ENCODE peak calls at places on chromosomes 5 and 9, in six cellular contexts. One of them, this sample, is unnamed.

GRCh38 chr5:108528655-108529054 is 146.8 kb upstream of the FBXL17 start:
- DNase-seq in neuronal stem cell: no peak
- DNase-seq in trophoblast cell: no peak
- DNase-seq in mesendoderm: no peak
- DNase-seq in IMR-90: no peak
- DNase-seq in H1: no peak
- DNase-seq in this sample: no peak

GRCh38 chr9:69476797-69477196 is 151.8 kb downstream of the ENTREP1 start:
- DNase-seq in trophoblast cell: no peak
- DNase-seq in mesendoderm: peak; percentile 22
- DNase-seq in IMR-90: no peak
- DNase-seq in H1: peak; percentile 71
- DNase-seq in neuronal stem cell: no peak
- DNase-seq in this sample: no peak

GRCh38 chr9:23683021-23683431 is 143.0 kb downstream of the ELAVL2 start:
- DNase-seq in neuronal stem cell: no peak
- DNase-seq in H1: no peak
- DNase-seq in IMR-90: no peak
- DNase-seq in trophoblast cell: peak; percentile 21
- DNase-seq in mesendoderm: peak; percentile 35
- DNase-seq in this sample: peak; percentile 67

GRCh38 chr9:134855231-134855899 is 25.2 kb upstream of the FCN2 start:
- DNase-seq in mesendoderm: no peak
- DNase-seq in IMR-90: no peak
- DNase-seq in neuronal stem cell: no peak
- DNase-seq in trophoblast cell: no peak
- DNase-seq in H1: no peak
- DNase-seq in this sample: no peak

GRCh38 chr9:17342696-17343095 is 207.9 kb downstream of the CNTLN start:
- DNase-seq in trophoblast cell: no peak
- DNase-seq in IMR-90: no peak
- DNase-seq in mesendoderm: peak; percentile 28
- DNase-seq in H1: no peak
- DNase-seq in neuronal stem cell: peak; percentile 18
- DNase-seq in this sample: no peak

GRCh38 chr5:16143361-16144049 is 36.1 kb downstream of the MARCHF11 start:
- DNase-seq in neuronal stem cell: no peak
- DNase-seq in IMR-90: no peak
- DNase-seq in mesendoderm: no peak
- DNase-seq in trophoblast cell: peak; percentile 48
- DNase-seq in H1: no peak
- DNase-seq in this sample: no peak

GRCh38 chr5:131514316-131515275 is 120.4 kb downstream of the RAPGEF6 start:
- DNase-seq in mesendoderm: no peak
- DNase-seq in trophoblast cell: no peak
- DNase-seq in neuronal stem cell: no peak
- DNase-seq in IMR-90: peak; percentile 67
- DNase-seq in H1: no peak
- DNase-seq in this sample: no peak

GRCh38 chr5:82150562-82150961 is 127.6 kb downstream of the RPS23 start:
- DNase-seq in trophoblast cell: no peak
- DNase-seq in H1: no peak
- DNase-seq in mesendoderm: no peak
- DNase-seq in neuronal stem cell: no peak
- DNase-seq in IMR-90: no peak
- DNase-seq in this sample: no peak

GRCh38 chr5:172860520-172861443 is 26.7 kb downstream of the ERGIC1 start:
- DNase-seq in trophoblast cell: no peak
- DNase-seq in IMR-90: peak; percentile 32
- DNase-seq in mesendoderm: no peak
- DNase-seq in neuronal stem cell: no peak
- DNase-seq in H1: no peak
- DNase-seq in this sample: no peak

GRCh38 chr5:149803641-149804468 is 73.7 kb downstream of the PPARGC1B start:
- DNase-seq in neuronal stem cell: no peak
- DNase-seq in IMR-90: peak; percentile 16
- DNase-seq in trophoblast cell: no peak
- DNase-seq in H1: no peak
- DNase-seq in mesendoderm: no peak
- DNase-seq in this sample: peak; percentile 46

GRCh38 chr9:91949946-91950664 is at the start of gene ROR2:
- DNase-seq in neuronal stem cell: peak; percentile 88
- DNase-seq in trophoblast cell: peak; percentile 43
- DNase-seq in mesendoderm: peak; percentile 87
- DNase-seq in H1: peak; percentile 94
- DNase-seq in IMR-90: peak; percentile 63
- DNase-seq in this sample: peak; percentile 65

GRCh38 chr5:57692582-57693487 is 210.2 kb upstream of the ACTBL2 start:
- DNase-seq in neuronal stem cell: peak; percentile 41
- DNase-seq in trophoblast cell: peak; percentile 77
- DNase-seq in mesendoderm: peak; percentile 96
- DNase-seq in IMR-90: peak; percentile 94
- DNase-seq in H1: no peak
- DNase-seq in this sample: peak; percentile 93

GRCh38 chr9:2413196-2413840 is 208.3 kb upstream of the VLDLR start:
- DNase-seq in neuronal stem cell: no peak
- DNase-seq in mesendoderm: no peak
- DNase-seq in IMR-90: no peak
- DNase-seq in H1: no peak
- DNase-seq in trophoblast cell: no peak
- DNase-seq in this sample: no peak

GRCh38 chr5:33975846-33976245 is 8.6 kb downstream of the SLC45A2 start:
- DNase-seq in H1: no peak
- DNase-seq in mesendoderm: no peak
- DNase-seq in IMR-90: peak; percentile 35
- DNase-seq in trophoblast cell: no peak
- DNase-seq in neuronal stem cell: no peak
- DNase-seq in this sample: no peak

GRCh38 chr5:163661358-163661757 is 155.9 kb downstream of the MAT2B start:
- DNase-seq in IMR-90: no peak
- DNase-seq in trophoblast cell: no peak
- DNase-seq in neuronal stem cell: no peak
- DNase-seq in mesendoderm: no peak
- DNase-seq in H1: no peak
- DNase-seq in this sample: no peak

GRCh38 chr5:83715316-83716060 is 5.2 kb downstream of the HAPLN1 start:
- DNase-seq in mesendoderm: peak; percentile 44
- DNase-seq in H1: no peak
- DNase-seq in IMR-90: no peak
- DNase-seq in neuronal stem cell: no peak
- DNase-seq in trophoblast cell: peak; percentile 11
- DNase-seq in this sample: no peak

GRCh38 chr9:82332018-82332773 is 343.6 kb downstream of the SPATA31D1 start:
- DNase-seq in mesendoderm: no peak
- DNase-seq in trophoblast cell: peak; percentile 96
- DNase-seq in neuronal stem cell: no peak
- DNase-seq in H1: no peak
- DNase-seq in IMR-90: peak; percentile 85
- DNase-seq in this sample: peak; percentile 69

GRCh38 chr5:175690025-175690424 is 32.2 kb downstream of the HRH2 start:
- DNase-seq in H1: no peak
- DNase-seq in trophoblast cell: no peak
- DNase-seq in IMR-90: no peak
- DNase-seq in mesendoderm: no peak
- DNase-seq in neuronal stem cell: no peak
- DNase-seq in this sample: no peak

GRCh38 chr9:120343416-120343815 is 236.6 kb downstream of the CDK5RAP2 start:
- DNase-seq in IMR-90: no peak
- DNase-seq in neuronal stem cell: no peak
- DNase-seq in trophoblast cell: no peak
- DNase-seq in mesendoderm: no peak
- DNase-seq in H1: no peak
- DNase-seq in this sample: no peak

GRCh38 chr9:121286973-121287721 is 19.2 kb downstream of the GSN start:
- DNase-seq in neuronal stem cell: peak; percentile 68
- DNase-seq in H1: peak; percentile 77
- DNase-seq in mesendoderm: peak; percentile 97
- DNase-seq in IMR-90: peak; percentile 95
- DNase-seq in trophoblast cell: peak; percentile 91
- DNase-seq in this sample: peak; percentile 97

GRCh38 chr5:92565673-92566072 is 1015.3 kb downstream of the NR2F1-AS1 start:
- DNase-seq in neuronal stem cell: no peak
- DNase-seq in IMR-90: no peak
- DNase-seq in trophoblast cell: no peak
- DNase-seq in mesendoderm: no peak
- DNase-seq in H1: no peak
- DNase-seq in this sample: no peak

GRCh38 chr9:97904725-97905124 is 17.6 kb downstream of the TRMO start:
- DNase-seq in mesendoderm: no peak
- DNase-seq in H1: no peak
- DNase-seq in trophoblast cell: no peak
- DNase-seq in IMR-90: no peak
- DNase-seq in neuronal stem cell: no peak
- DNase-seq in this sample: no peak

GRCh38 chr9:94174164-94174563 is 84.9 kb upstream of the ZNF169 start:
- DNase-seq in neuronal stem cell: no peak
- DNase-seq in mesendoderm: no peak
- DNase-seq in H1: no peak
- DNase-seq in IMR-90: no peak
- DNase-seq in trophoblast cell: no peak
- DNase-seq in this sample: no peak

GRCh38 chr9:112844771-112845542 is 45.7 kb downstream of the SLC46A2 start:
- DNase-seq in mesendoderm: peak; percentile 72
- DNase-seq in neuronal stem cell: peak; percentile 68
- DNase-seq in H1: peak; percentile 95
- DNase-seq in trophoblast cell: peak; percentile 87
- DNase-seq in IMR-90: peak; percentile 66
- DNase-seq in this sample: peak; percentile 61

GRCh38 chr5:61254969-61255555 is 77.0 kb upstream of the ZSWIM6 start:
- DNase-seq in H1: no peak
- DNase-seq in mesendoderm: no peak
- DNase-seq in trophoblast cell: peak; percentile 57
- DNase-seq in IMR-90: no peak
- DNase-seq in neuronal stem cell: no peak
- DNase-seq in this sample: no peak

GRCh38 chr5:57221049-57221568 is 47.2 kb downstream of the GPBP1 start:
- DNase-seq in trophoblast cell: peak; percentile 93
- DNase-seq in IMR-90: peak; percentile 65
- DNase-seq in H1: no peak
- DNase-seq in mesendoderm: peak; percentile 69
- DNase-seq in neuronal stem cell: peak; percentile 59
- DNase-seq in this sample: peak; percentile 75

GRCh38 chr5:97162045-97162444 is 19.6 kb upstream of the LIX1 start:
- DNase-seq in H1: peak; percentile 67
- DNase-seq in trophoblast cell: peak; percentile 89
- DNase-seq in neuronal stem cell: peak; percentile 77
- DNase-seq in IMR-90: peak; percentile 84
- DNase-seq in mesendoderm: peak; percentile 78
- DNase-seq in this sample: peak; percentile 80

GRCh38 chr9:77830618-77831285 is 182.6 kb upstream of the GNA14 start:
- DNase-seq in H1: no peak
- DNase-seq in neuronal stem cell: no peak
- DNase-seq in mesendoderm: no peak
- DNase-seq in trophoblast cell: no peak
- DNase-seq in IMR-90: no peak
- DNase-seq in this sample: no peak

GRCh38 chr9:77833686-77834429 is 185.7 kb upstream of the GNA14 start:
- DNase-seq in neuronal stem cell: no peak
- DNase-seq in H1: no peak
- DNase-seq in IMR-90: no peak
- DNase-seq in mesendoderm: no peak
- DNase-seq in trophoblast cell: no peak
- DNase-seq in this sample: no peak

GRCh38 chr9:77832647-77833046 is 184.5 kb upstream of the GNA14 start:
- DNase-seq in neuronal stem cell: no peak
- DNase-seq in trophoblast cell: no peak
- DNase-seq in H1: no peak
- DNase-seq in IMR-90: no peak
- DNase-seq in mesendoderm: no peak
- DNase-seq in this sample: no peak

GRCh38 chr9:77838986-77839385 is 190.9 kb upstream of the GNA14 start:
- DNase-seq in H1: no peak
- DNase-seq in IMR-90: no peak
- DNase-seq in trophoblast cell: no peak
- DNase-seq in mesendoderm: no peak
- DNase-seq in neuronal stem cell: no peak
- DNase-seq in this sample: no peak

GRCh38 chr9:77834898-77835505 is 186.9 kb upstream of the GNA14 start:
- DNase-seq in trophoblast cell: no peak
- DNase-seq in mesendoderm: no peak
- DNase-seq in IMR-90: no peak
- DNase-seq in neuronal stem cell: no peak
- DNase-seq in H1: no peak
- DNase-seq in this sample: no peak
- H3K23ac ChIP-seq in trophoblast cell: peak overlapping the region; percentile 25
- H3K23ac ChIP-seq in mesendoderm: no peak overlapping the region
- H3K23ac ChIP-seq in IMR-90: no peak overlapping the region
- H3K23ac ChIP-seq in neuronal stem cell: no peak overlapping the region
- H3K23ac ChIP-seq in H1: peak overlapping the region; percentile 83
- H3K23ac ChIP-seq in this sample: no peak overlapping the region

DNA sequence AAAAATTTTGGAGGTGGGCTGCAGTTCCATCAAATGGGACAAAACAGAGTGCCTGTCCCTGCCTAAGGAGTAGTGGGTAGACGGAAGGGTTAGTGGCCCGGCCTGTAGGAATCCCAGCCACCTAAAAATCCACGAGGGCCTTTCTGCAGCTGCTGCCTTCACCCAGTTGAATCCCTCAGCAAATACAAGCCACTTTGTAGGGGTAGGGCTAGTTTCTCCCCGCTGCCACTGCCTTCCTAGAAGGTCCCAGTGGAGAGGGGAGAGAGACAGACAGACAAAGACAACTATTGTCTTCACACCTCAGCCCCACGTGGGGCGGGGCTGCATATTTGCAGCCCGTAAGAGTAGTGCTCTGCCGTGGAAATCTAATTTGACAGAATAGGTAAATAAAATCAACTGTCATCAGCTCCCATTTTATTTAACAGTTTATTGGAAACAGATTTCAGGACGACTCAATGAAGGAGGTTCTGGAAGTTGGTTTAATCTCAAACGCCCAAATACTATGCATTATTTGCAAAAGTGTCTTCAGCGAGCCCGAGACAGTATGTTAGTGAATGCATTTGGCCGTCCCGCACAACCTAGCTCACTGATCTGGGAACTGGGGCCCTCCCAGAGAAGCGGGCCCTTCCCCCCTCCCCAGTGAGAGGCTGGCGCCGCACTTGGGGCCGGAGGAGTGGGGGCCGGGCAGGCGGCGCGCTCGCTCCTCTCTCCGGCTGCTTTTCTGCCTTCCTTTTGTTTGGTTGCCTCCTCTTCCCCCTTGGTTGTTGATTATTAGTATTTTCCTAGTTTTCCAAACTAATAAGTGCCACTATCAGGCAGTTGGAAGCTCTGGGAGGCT is 67.7 kb upstream of the TBCA start:
- DNase-seq in IMR-90: no peak
- DNase-seq in trophoblast cell: no peak
- DNase-seq in mesendoderm: peak; percentile 57
- DNase-seq in neuronal stem cell: no peak
- DNase-seq in H1: no peak
- DNase-seq in this sample: no peak
- H3K4me3 ChIP-seq in IMR-90: peak overlapping the region; percentile 38
- H3K4me3 ChIP-seq in trophoblast cell: no peak overlapping the region
- H3K4me3 ChIP-seq in mesendoderm: no peak overlapping the region
- H3K4me3 ChIP-seq in neuronal stem cell: no peak overlapping the region
- H3K4me3 ChIP-seq in H1: peak overlapping the region; percentile 58
- H3K4me3 ChIP-seq in this sample: peak overlapping the region; percentile 35

GRCh38 chr9:114731701-114732100 is 49.7 kb upstream of the TEX48 start:
- DNase-seq in trophoblast cell: no peak
- DNase-seq in mesendoderm: no peak
- DNase-seq in neuronal stem cell: no peak
- DNase-seq in H1: no peak
- DNase-seq in IMR-90: no peak
- DNase-seq in this sample: no peak
- H3K23ac ChIP-seq in trophoblast cell: no peak overlapping the region
- H3K23ac ChIP-seq in mesendoderm: no peak overlapping the region
- H3K23ac ChIP-seq in neuronal stem cell: no peak overlapping the region
- H3K23ac ChIP-seq in H1: no peak overlapping the region
- H3K23ac ChIP-seq in IMR-90: no peak overlapping the region
- H3K23ac ChIP-seq in this sample: no peak overlapping the region

GRCh38 chr5:115961413-115962238 is 649 bp upstream of the LVRN start:
- DNase-seq in mesendoderm: no peak
- DNase-seq in IMR-90: no peak
- DNase-seq in H1: peak; percentile 51
- DNase-seq in trophoblast cell: peak; percentile 99
- DNase-seq in neuronal stem cell: no peak
- DNase-seq in this sample: no peak
- H3K4me3 ChIP-seq in mesendoderm: no peak overlapping the region
- H3K4me3 ChIP-seq in IMR-90: no peak overlapping the region
- H3K4me3 ChIP-seq in H1: peak overlapping the region; percentile 54
- H3K4me3 ChIP-seq in trophoblast cell: no peak overlapping the region
- H3K4me3 ChIP-seq in neuronal stem cell: no peak overlapping the region
- H3K4me3 ChIP-seq in this sample: no peak overlapping the region

This sample was measured in mesenchymal stem cell.